ENCODE peak calls at places on chromosomes 16 and 17, in five cellular contexts. X is endothelial cell, E is brain microvascular endothelial cell, U is Peyer's patch, H is body of pancreas. W is an unnamed sample.

GRCh38 chr17:57539528-57540301 is 205.4 kb downstream of the CCDC182 start:
- DNase-seq in E (no peak), X (no peak), U (no peak), H (no peak), W (no peak)

GRCh38 chr17:20266806-20267458 is 200.4 kb downstream of the LGALS9B start:
- DNase-seq in E (peak), U (no peak), H (no peak), X (no peak), W (peak)

GRCh38 chr17:34377078-34377823 is 14.2 kb upstream of the CCL1 start:
- DNase-seq in U (no peak), E (no peak), X (no peak), H (no peak), W (no peak)

GRCh38 chr17:32943647-32944191 is 15.8 kb downstream of the TMEM98 start:
- DNase-seq in X (no peak), U (peak), H (peak), E (peak), W (peak)

GRCh38 chr16:50209548-50210265 is 56.6 kb downstream of the TENT4B start:
- DNase-seq in X (no peak), H (no peak), E (no peak), U (peak), W (peak)

GRCh38 chr17:41710472-41711090 is 1.6 kb upstream of the GAST start:
- DNase-seq in E (peak), U (no peak), X (no peak), H (peak), W (peak)

GRCh38 chr16:21338537-21339268 is 60.6 kb upstream of the CRYM start:
- DNase-seq in H (no peak), U (no peak), E (no peak), X (no peak), W (no peak)

GRCh38 chr17:29177871-29178749 is 2.1 kb downstream of the MYO18A start:
- DNase-seq in H (peak), E (no peak), U (peak), X (no peak), W (no peak)

GRCh38 chr17:1255041-1255440 is 15.2 kb upstream of the BHLHA9 start:
- DNase-seq in U (no peak), X (no peak), E (no peak), H (no peak), W (no peak)

GRCh38 chr16:57810197-57811024 is 8.1 kb upstream of the KIFC3 start:
- DNase-seq in H (peak), U (peak), E (peak), X (peak), W (peak)

GRCh38 chr16:6725634-6726331 is 606.9 kb upstream of the RBFOX1 start:
- DNase-seq in E (no peak), U (no peak), X (no peak), H (no peak), W (no peak)

GRCh38 chr16:15972046-15972868 is 22.8 kb downstream of the ABCC1 start:
- DNase-seq in E (no peak), H (no peak), X (no peak), U (no peak), W (no peak)

GRCh38 chr16:57736419-57737281 is 1.1 kb downstream of the KATNB1 start:
- DNase-seq in U (peak), X (peak), E (peak), H (peak), W (peak)

GRCh38 chr17:19410875-19411291 is at the start of gene RNF112:
- DNase-seq in U (no peak), E (no peak), X (no peak), H (no peak), W (peak)

GRCh38 chr17:45292696-45293412 is 24.0 kb downstream of the MAP3K14 start:
- DNase-seq in H (peak), U (no peak), E (no peak), X (no peak), W (no peak)

DNA sequence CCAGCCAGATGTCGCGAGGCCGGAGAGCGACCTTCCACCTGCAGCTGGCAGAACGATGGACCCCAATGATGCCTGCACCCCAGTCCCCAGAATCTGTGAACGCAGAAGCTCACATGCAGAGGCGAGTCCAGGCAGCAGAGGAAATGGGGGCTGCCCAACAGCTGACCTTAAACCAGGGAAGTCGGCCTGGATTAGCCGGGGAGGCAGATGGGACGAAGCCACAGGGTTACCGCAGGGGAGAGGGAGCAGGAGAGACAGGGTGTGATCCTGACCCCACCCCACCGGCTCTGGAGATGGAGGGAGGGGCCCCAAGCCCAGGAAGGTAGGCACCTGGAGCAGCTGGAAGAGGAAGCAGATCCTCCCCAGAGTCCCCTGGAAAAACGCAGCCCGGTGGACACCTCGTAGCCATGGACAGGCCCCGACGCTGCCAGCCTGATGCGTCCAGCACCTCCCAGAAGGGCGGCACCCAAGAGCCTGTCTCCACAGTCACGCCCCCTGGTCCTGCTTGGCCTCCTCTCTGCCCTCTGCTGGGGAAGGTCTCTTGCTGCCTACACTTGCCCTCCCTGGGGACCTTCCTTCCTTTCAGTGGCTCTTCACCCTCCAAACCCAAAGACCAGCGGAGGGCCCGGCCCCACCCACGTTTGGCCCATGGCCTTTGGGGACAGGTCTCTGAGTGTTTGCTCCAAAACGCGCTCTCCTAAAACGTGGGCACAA is 37.3 kb downstream of the PIEZO1 start:
- DNase-seq in H (peak), E (no peak), U (peak), X (no peak), W (no peak)
- TF ChIP-seq CTCF in H (no peak), E (peak), U (peak), X (no peak), W (peak)

GRCh38 chr16:65572156-65572555 is 450.3 kb upstream of the CDH11 start:
- DNase-seq in U (no peak), X (no peak), H (no peak), E (peak), W (peak)
- TF ChIP-seq CTCF in U (no peak), X (no peak), H (no peak), E (peak), W (no peak)

GRCh38 chr16:8476824-8477223 is 113.5 kb downstream of the TMEM114 start:
- DNase-seq in U (no peak), H (no peak), X (no peak), E (no peak), W (no peak)
- TF ChIP-seq CTCF in U (no peak), H (no peak), X (no peak), E (no peak), W (no peak)

DNA sequence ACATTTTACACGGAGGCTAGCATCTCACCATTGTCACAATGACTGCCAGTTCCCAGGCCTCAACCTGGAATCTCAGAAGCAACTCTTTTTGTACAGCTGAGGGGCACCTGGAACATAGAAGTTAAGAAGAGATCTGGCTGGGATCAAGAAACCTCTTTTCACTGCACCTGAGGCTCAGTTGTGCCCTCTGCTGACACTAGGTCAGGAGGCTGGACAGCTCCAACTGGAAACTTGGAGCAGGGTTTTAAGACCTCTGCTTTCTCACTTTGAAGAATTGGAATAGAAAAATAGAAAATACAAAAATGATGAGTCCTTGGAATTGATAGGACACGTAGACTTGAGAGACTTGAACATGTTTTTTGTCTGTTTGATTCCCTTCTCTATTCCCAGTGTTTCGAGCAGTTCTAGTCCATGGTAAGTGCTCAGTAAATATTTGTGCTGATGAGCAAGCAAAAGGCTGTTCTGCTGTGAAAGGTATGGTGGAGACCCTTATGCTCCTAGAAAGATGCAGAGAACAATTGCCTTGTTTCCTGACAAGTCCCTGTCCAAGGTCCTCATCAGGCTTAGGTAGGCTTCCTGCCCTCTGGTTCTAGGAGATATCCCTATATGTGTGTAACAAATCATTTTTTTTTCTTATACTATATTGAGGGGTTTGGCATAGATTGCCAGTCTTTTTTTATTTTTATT is 13.6 kb upstream of the PPM1D start:
- DNase-seq in H (peak), U (no peak), E (no peak), X (peak), W (no peak)
- TF ChIP-seq CTCF in H (no peak), U (no peak), E (peak), X (no peak), W (peak)

GRCh38 chr16:28879261-28879840 is 1.1 kb downstream of the ATP2A1 start:
- DNase-seq in E (no peak), X (no peak), H (no peak), U (no peak), W (no peak)

GRCh38 chr16:28878083-28878926 is at the start of gene ATP2A1:
- DNase-seq in X (no peak), E (no peak), H (no peak), U (no peak), W (no peak)

GRCh38 chr16:28880589-28880915 is 2.3 kb downstream of the ATP2A1 start:
- DNase-seq in U (no peak), H (no peak), X (no peak), E (no peak), W (no peak)

GRCh38 chr16:28880955-28881354 is 2.7 kb downstream of the ATP2A1 start:
- DNase-seq in U (no peak), H (no peak), X (no peak), E (no peak), W (no peak)

GRCh38 chr16:28879841-28880588 is 1.7 kb downstream of the ATP2A1 start:
- DNase-seq in H (peak), U (peak), E (peak), X (peak), W (peak)
- TF ChIP-seq CTCF in H (no peak), U (peak), E (no peak), X (no peak), W (no peak)

DNA sequence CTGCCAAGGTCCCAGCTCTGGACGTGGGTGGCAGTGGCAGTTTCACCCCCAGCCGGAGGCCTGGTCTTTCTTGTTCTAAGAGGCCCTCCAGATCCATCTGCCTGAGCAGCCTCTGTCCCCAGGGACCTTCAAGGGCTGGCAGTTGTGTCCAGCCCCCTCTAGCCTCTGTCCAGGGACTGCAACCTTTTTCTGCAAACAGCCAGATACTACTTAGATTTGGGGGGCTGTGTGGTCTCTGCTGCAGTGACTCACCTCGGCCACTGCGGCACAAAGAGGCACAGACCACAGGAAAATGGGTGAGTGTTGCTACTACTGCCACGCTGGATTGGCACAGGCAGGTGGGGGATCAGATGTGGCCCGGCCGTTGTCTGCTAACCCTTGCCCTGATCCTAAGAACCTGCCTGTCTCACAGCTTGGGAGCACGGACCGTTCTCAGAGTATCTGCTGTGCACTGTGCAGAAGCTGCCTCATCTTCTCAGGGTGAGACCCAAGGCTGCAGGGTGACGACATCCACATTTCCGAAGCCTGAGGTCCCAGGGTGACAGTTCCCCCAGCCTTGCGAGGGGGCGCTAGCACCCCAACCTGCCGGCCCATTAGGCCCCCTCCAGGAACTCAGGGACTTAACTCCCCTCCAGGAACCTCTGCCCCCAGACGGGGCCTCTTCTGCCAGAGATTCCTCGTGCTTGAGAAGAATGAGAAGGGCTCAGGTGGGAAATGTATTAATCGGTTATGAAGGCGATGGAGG is 27.6 kb downstream of the MXRA7 start:
- DNase-seq in U (no peak), E (no peak), H (no peak), X (no peak), W (no peak)
- TF ChIP-seq CTCF in U (no peak), E (peak), H (no peak), X (peak), W (peak)

GRCh38 chr16:85752511-85753420 is 1.9 kb upstream of the C16orf74 start:
- DNase-seq in U (no peak), H (peak), E (peak), X (peak), W (peak)
- TF ChIP-seq CTCF in U (no peak), H (peak), E (peak), X (no peak), W (peak)

GRCh38 chr17:75774471-75774987 is 9.5 kb upstream of the GALK1 start:
- DNase-seq in H (peak), E (no peak), U (no peak), X (no peak), W (no peak)
- TF ChIP-seq CTCF in H (no peak), E (no peak), U (no peak), X (no peak), W (no peak)

W was measured in foreskin fibroblast.